ENCODE peak calls at places on chromosomes 3 and 15, in nine cellular contexts. D is RCC 7860; G is stromal cell of bone marrow; M is stimulated activated CD8-positive, alpha-beta memory T cell treated with anti-CD3 and anti-CD28 coated beads, Interleukin-15, amount 100 ng/mL, for 24 hours; K is AG09319; W is CD8-positive, alpha-beta T cell; J is HEK293T; H is left ventricle myocardium inferior; S is AG09309. L is an unnamed sample.

GRCh38 chr15:51331141-51331540 is 7.3 kb downstream of the CYP19A1 start:
- DNase-seq in D (no peak), G (no peak), M (no peak), K (no peak), W (no peak), J (no peak), H (no peak), S (no peak), L (no peak)

GRCh38 chr15:76328962-76329361 is 7.6 kb upstream of the ISL2 start:
- DNase-seq in D (peak), G (no peak), M (no peak), K (no peak), W (no peak), J (no peak), H (no peak), S (no peak), L (no peak)

GRCh38 chr3:51282931-51283330 is 102.2 kb upstream of the MANF start:
- DNase-seq in D (no peak), G (peak), M (no peak), K (no peak), W (no peak), J (no peak), H (no peak), S (peak), L (no peak)

GRCh38 chr3:192850501-192850981 is 67.1 kb downstream of the MB21D2 start:
- DNase-seq in D (peak), G (no peak), M (no peak), K (no peak), W (no peak), J (no peak), H (no peak), S (no peak), L (peak)

GRCh38 chr15:61367953-61368352 is 138.9 kb upstream of the RORA start:
- DNase-seq in D (no peak), G (no peak), M (no peak), K (no peak), W (no peak), J (no peak), H (no peak), S (no peak), L (no peak)

GRCh38 chr3:31011383-31011782 is 116.9 kb upstream of the GADL1 start:
- DNase-seq in D (no peak), G (no peak), M (no peak), K (no peak), W (no peak), J (no peak), H (no peak), S (no peak), L (no peak)

GRCh38 chr3:58055309-58055708 is 47.1 kb downstream of the FLNB start:
- DNase-seq in D (no peak), G (no peak), M (no peak), K (no peak), W (no peak), J (no peak), H (no peak), S (no peak), L (no peak)

GRCh38 chr3:66983101-66983500 is 15.0 kb upstream of the KBTBD8 start:
- DNase-seq in D (no peak), G (no peak), M (no peak), K (no peak), W (no peak), J (no peak), H (no peak), S (no peak), L (no peak)

GRCh38 chr3:139103484-139103883 is 58.8 kb upstream of the PRR23C start:
- DNase-seq in D (no peak), G (no peak), M (no peak), K (no peak), W (no peak), J (no peak), H (no peak), S (no peak), L (no peak)

GRCh38 chr15:65184305-65184943 is 718 bp downstream of the CLPX start:
- DNase-seq in D (peak), G (no peak), M (no peak), K (no peak), W (peak), J (peak), H (peak), S (no peak), L (peak)

GRCh38 chr3:124257332-124257864 is 265.5 kb upstream of the ROPN1 start:
- DNase-seq in D (no peak), G (no peak), M (no peak), K (no peak), W (no peak), J (no peak), H (no peak), S (no peak), L (no peak)

GRCh38 chr3:134312072-134312872 is 61.6 kb upstream of the RYK start:
- DNase-seq in D (peak), G (no peak), M (no peak), K (no peak), W (no peak), J (no peak), H (no peak), S (no peak), L (no peak)

GRCh38 chr15:87733005-87733404 is 523.5 kb downstream of the NTRK3 start:
- DNase-seq in D (peak), G (no peak), M (no peak), K (no peak), W (no peak), J (no peak), H (no peak), S (no peak), L (no peak)

GRCh38 chr15:62344806-62345539 is 179.9 kb upstream of the C2CD4B start:
- DNase-seq in D (peak), G (no peak), M (no peak), K (no peak), W (peak), J (peak), H (no peak), S (no peak), L (no peak)

GRCh38 chr3:16137977-16138376 is 36.5 kb upstream of the GALNT15 start:
- DNase-seq in D (no peak), G (no peak), M (no peak), K (no peak), W (no peak), J (no peak), H (no peak), S (no peak), L (no peak)

GRCh38 chr3:16803019-16803418 is 81.7 kb upstream of the PLCL2 start:
- DNase-seq in D (no peak), G (no peak), M (no peak), K (no peak), W (no peak), J (no peak), H (no peak), S (no peak), L (no peak)

GRCh38 chr3:180947761-180948390 is 35.4 kb downstream of the FXR1 start:
- DNase-seq in D (no peak), G (no peak), M (no peak), K (no peak), W (no peak), J (no peak), H (no peak), S (no peak), L (no peak)

GRCh38 chr15:34810455-34811146 is 15.3 kb upstream of the ACTC1 start:
- DNase-seq in D (peak), G (peak), M (no peak), K (peak), W (no peak), J (no peak), H (no peak), S (peak), L (no peak)

GRCh38 chr3:171685116-171685895 is 125.0 kb downstream of the PLD1 start:
- DNase-seq in D (no peak), G (no peak), M (no peak), K (no peak), W (no peak), J (no peak), H (no peak), S (no peak), L (no peak)

GRCh38 chr15:69973102-69973714 is 124.5 kb downstream of the TLE3 start:
- DNase-seq in D (peak), G (no peak), M (no peak), K (no peak), W (no peak), J (peak), H (no peak), S (no peak), L (peak)

GRCh38 chr15:75186044-75186443 is 15.6 kb upstream of the C15orf39 start:
- DNase-seq in D (no peak), G (no peak), M (no peak), K (no peak), W (no peak), J (no peak), H (no peak), S (no peak), L (no peak)

GRCh38 chr15:42107483-42107882 is 13.1 kb upstream of the PLA2G4D start:
- DNase-seq in D (no peak), G (no peak), M (no peak), K (no peak), W (no peak), J (no peak), H (no peak), S (no peak), L (peak)

GRCh38 chr3:62084558-62084957 is 288.8 kb downstream of the FEZF2 start:
- DNase-seq in D (peak), G (no peak), M (no peak), K (no peak), W (no peak), J (no peak), H (no peak), S (no peak), L (no peak)

GRCh38 chr15:83016906-83017305 is 5.5 kb upstream of the C15orf40 start:
- DNase-seq in D (no peak), G (no peak), M (no peak), K (no peak), W (no peak), J (no peak), H (no peak), S (no peak), L (no peak)

GRCh38 chr3:57009367-57009766 is 51.1 kb upstream of the SPATA12 start:
- DNase-seq in D (no peak), G (no peak), M (no peak), K (no peak), W (no peak), J (no peak), H (no peak), S (no peak), L (no peak)

GRCh38 chr3:42696356-42697301 is 6.0 kb downstream of the HHATL start:
- DNase-seq in D (no peak), G (no peak), M (no peak), K (no peak), W (no peak), J (no peak), H (no peak), S (no peak), L (no peak)

GRCh38 chr3:99114565-99115291 is 213.2 kb upstream of the DCBLD2 start:
- DNase-seq in D (peak), G (no peak), M (no peak), K (no peak), W (no peak), J (peak), H (no peak), S (no peak), L (no peak)

GRCh38 chr3:20280257-20280656 is 94.3 kb upstream of the SGO1 start:
- DNase-seq in D (no peak), G (no peak), M (no peak), K (no peak), W (no peak), J (no peak), H (no peak), S (no peak), L (no peak)

GRCh38 chr15:64901914-64902313 is 9.8 kb upstream of the ANKDD1A start:
- DNase-seq in D (no peak), G (no peak), M (no peak), K (no peak), W (no peak), J (no peak), H (no peak), S (no peak), L (no peak)

GRCh38 chr3:45312836-45313493 is 75.4 kb upstream of the LARS2 start:
- DNase-seq in D (no peak), G (no peak), M (no peak), K (no peak), W (no peak), J (no peak), H (no peak), S (no peak), L (no peak)

GRCh38 chr3:29255854-29256696 is 24.8 kb upstream of the RBMS3 start:
- DNase-seq in D (peak), G (no peak), M (no peak), K (no peak), W (no peak), J (no peak), H (no peak), S (no peak), L (no peak)

GRCh38 chr3:190336516-190337189 is 14.4 kb upstream of the CLDN1 start:
- DNase-seq in D (no peak), G (no peak), M (no peak), K (no peak), W (no peak), J (no peak), H (no peak), S (no peak), L (no peak)

GRCh38 chr3:129756871-129757270 is 136.6 kb downstream of the TMCC1 start:
- DNase-seq in D (no peak), G (peak), M (no peak), K (peak), W (no peak), J (no peak), H (no peak), S (peak), L (no peak)

GRCh38 chr3:37987315-37987697 is 3.3 kb upstream of the VILL start:
- DNase-seq in D (no peak), G (no peak), M (no peak), K (no peak), W (no peak), J (no peak), H (no peak), S (no peak), L (no peak)

GRCh38 chr3:166420071-166420470 is 582.8 kb upstream of the BCHE start:
- DNase-seq in D (no peak), G (no peak), M (no peak), K (no peak), W (no peak), J (no peak), H (no peak), S (no peak), L (no peak)

GRCh38 chr3:45976191-45977091 is 19.2 kb downstream of the FYCO1 start:
- DNase-seq in D (no peak), G (no peak), M (no peak), K (no peak), W (peak), J (no peak), H (no peak), S (no peak), L (no peak)

GRCh38 chr3:3618624-3619023 is 180.6 kb upstream of the LRRN1 start:
- DNase-seq in D (no peak), G (no peak), M (no peak), K (no peak), W (no peak), J (no peak), H (no peak), S (no peak), L (no peak)

GRCh38 chr15:66785637-66786036 is 83.6 kb downstream of the SMAD6 start:
- DNase-seq in D (peak), G (no peak), M (no peak), K (no peak), W (no peak), J (no peak), H (no peak), S (no peak), L (no peak)